ENCODE peak calls at places on chromosomes 2 and 18, in seven cellular contexts. R, E, Z, Q, V, K and G are unnamed samples.

GRCh38 chr18:36355511-36355910 is 58.0 kb downstream of the FHOD3 start:
- DNase-seq in E (no peak), Q (no peak), V (no peak), R (no peak), Z (no peak), K (peak), G (peak)

GRCh38 chr2:206378835-206379234 is 64.5 kb upstream of the ADAM23 start:
- DNase-seq in Z (no peak), E (peak), V (no peak), R (no peak), Q (no peak), K (peak), G (no peak)

GRCh38 chr2:174771631-174772491 is 7.6 kb upstream of the CHRNA1 start:
- DNase-seq in K (peak), E (peak), V (peak), R (peak), Z (peak), Q (peak), G (peak)

GRCh38 chr2:223113161-223113560 is 61.2 kb downstream of the KCNE4 start:
- DNase-seq in R (no peak), E (peak), Q (no peak), V (no peak), K (peak), Z (no peak), G (peak)

GRCh38 chr2:61720911-61721310 is 132.9 kb downstream of the FAM161A start:
- DNase-seq in E (no peak), Z (no peak), R (no peak), K (no peak), V (no peak), Q (no peak), G (no peak)

GRCh38 chr2:134405641-134406081 is 151.8 kb downstream of the MGAT5 start:
- DNase-seq in Z (no peak), K (peak), R (no peak), Q (no peak), V (no peak), E (peak), G (peak)

GRCh38 chr18:23784811-23785245 is 95.6 kb downstream of the LAMA3 start:
- DNase-seq in R (no peak), V (no peak), K (peak), Z (no peak), E (peak), Q (no peak), G (peak)

GRCh38 chr2:104599802-104600510 is 254.0 kb upstream of the POU3F3 start:
- DNase-seq in Q (no peak), R (no peak), V (no peak), K (peak), E (peak), Z (no peak), G (peak)

GRCh38 chr2:219574509-219575311 is 2.6 kb downstream of the INHA start:
- DNase-seq in Z (no peak), K (no peak), R (no peak), V (no peak), E (no peak), Q (no peak), G (no peak)

GRCh38 chr2:214196260-214196659 is 214.6 kb upstream of the VWC2L start:
- DNase-seq in V (no peak), E (no peak), Q (no peak), R (no peak), Z (no peak), K (no peak), G (no peak)

GRCh38 chr18:76493213-76494107 is 1.6 kb downstream of the ZNF516 start:
- DNase-seq in K (peak), R (peak), Q (peak), V (no peak), Z (peak), E (peak), G (peak)

GRCh38 chr2:73970850-73971471 is 13.7 kb upstream of the TET3 start:
- DNase-seq in K (peak), E (no peak), V (peak), Z (no peak), Q (peak), R (no peak), G (no peak)

GRCh38 chr2:10269291-10269690 is 33.4 kb upstream of the HPCAL1 start:
- DNase-seq in Z (no peak), E (no peak), Q (no peak), K (no peak), R (no peak), V (no peak), G (no peak)

GRCh38 chr2:237967463-237967871 is 653 bp downstream of the UBE2F start:
- DNase-seq in R (peak), E (peak), Z (no peak), K (peak), Q (peak), V (peak), G (no peak)

GRCh38 chr2:120632796-120633646 is 102.6 kb upstream of the GLI2 start:
- DNase-seq in Q (no peak), E (no peak), R (no peak), V (no peak), K (no peak), Z (no peak), G (no peak)

GRCh38 chr2:127448526-127448925 is 30.3 kb downstream of the PROC start:
- DNase-seq in K (peak), R (no peak), Q (no peak), Z (no peak), V (no peak), E (peak), G (peak)

GRCh38 chr2:70746076-70746475 is 21.9 kb downstream of the ADD2 start:
- DNase-seq in V (no peak), E (no peak), Z (no peak), Q (no peak), K (no peak), R (no peak), G (no peak)

GRCh38 chr2:64913357-64913869 is 75.8 kb upstream of the SLC1A4 start:
- DNase-seq in V (no peak), Q (no peak), R (no peak), Z (no peak), K (no peak), E (no peak), G (no peak)

GRCh38 chr2:239279508-239280295 is 121.1 kb downstream of the HDAC4 start:
- DNase-seq in Q (no peak), V (no peak), Z (no peak), E (peak), R (no peak), K (peak), G (no peak)

GRCh38 chr2:161239416-161240109 is 68.7 kb upstream of the PSMD14 start:
- DNase-seq in Z (no peak), Q (no peak), R (no peak), K (no peak), V (no peak), E (no peak), G (no peak)

GRCh38 chr2:9703085-9703641 is 72.4 kb upstream of the YWHAQ start:
- DNase-seq in V (peak), R (no peak), Q (no peak), K (peak), Z (peak), E (peak), G (peak)

GRCh38 chr18:9653390-9653789 is 39.0 kb upstream of the PPP4R1 start:
- DNase-seq in R (peak), Q (no peak), E (peak), K (no peak), V (no peak), Z (no peak), G (no peak)

GRCh38 chr18:45526120-45526841 is 89.0 kb upstream of the SLC14A2 start:
- DNase-seq in Z (no peak), E (no peak), K (peak), R (no peak), Q (no peak), V (no peak), G (peak)

GRCh38 chr2:101249826-101250225 is 2.9 kb upstream of the CNOT11 start:
- DNase-seq in Z (no peak), Q (no peak), V (no peak), K (no peak), E (no peak), R (no peak), G (no peak)

GRCh38 chr2:101253713-101254085 is 1.0 kb downstream of the CNOT11 start:
- DNase-seq in Q (no peak), R (no peak), E (no peak), V (no peak), K (peak), Z (no peak), G (no peak)

GRCh38 chr2:101253013-101253712 is 477 bp downstream of the CNOT11 start:
- DNase-seq in V (peak), R (no peak), K (peak), E (peak), Z (peak), Q (peak), G (peak)

GRCh38 chr2:101252408-101253012 is at the start of gene CNOT11:
- DNase-seq in V (peak), Q (peak), Z (peak), K (peak), R (peak), E (peak), G (peak)

GRCh38 chr2:101251844-101252407 is 760 bp upstream of the CNOT11 start:
- DNase-seq in R (no peak), K (no peak), Q (no peak), V (no peak), E (no peak), Z (no peak), G (no peak)
- TF ChIP-seq CTCF in R (peak), K (peak), Q (peak), V (peak), E (peak), Z (no peak), G (peak)

GRCh38 chr18:3970929-3971328 is 484.2 kb downstream of the DLGAP1 start:
- DNase-seq in Q (no peak), V (no peak), K (no peak), E (no peak), R (no peak), Z (no peak), G (peak)
- TF ChIP-seq CTCF in Q (no peak), V (peak), K (peak), E (peak), R (no peak), Z (peak), G (peak)

GRCh38 chr18:62564044-62564443 is 41.2 kb downstream of the ZCCHC2 start:
- DNase-seq in Q (no peak), R (no peak), V (no peak), E (no peak), K (no peak), Z (no peak), G (no peak)

GRCh38 chr18:62571037-62571436 is 48.2 kb downstream of the ZCCHC2 start:
- DNase-seq in K (no peak), R (no peak), Q (no peak), E (no peak), V (no peak), Z (no peak), G (no peak)

GRCh38 chr18:62566818-62567217 is 44.0 kb downstream of the ZCCHC2 start:
- DNase-seq in R (no peak), K (no peak), E (no peak), Z (no peak), V (no peak), Q (no peak), G (no peak)

GRCh38 chr18:62569081-62569480 is 46.3 kb downstream of the ZCCHC2 start:
- DNase-seq in R (no peak), Z (no peak), V (no peak), Q (no peak), K (no peak), E (no peak), G (no peak)

DNA sequence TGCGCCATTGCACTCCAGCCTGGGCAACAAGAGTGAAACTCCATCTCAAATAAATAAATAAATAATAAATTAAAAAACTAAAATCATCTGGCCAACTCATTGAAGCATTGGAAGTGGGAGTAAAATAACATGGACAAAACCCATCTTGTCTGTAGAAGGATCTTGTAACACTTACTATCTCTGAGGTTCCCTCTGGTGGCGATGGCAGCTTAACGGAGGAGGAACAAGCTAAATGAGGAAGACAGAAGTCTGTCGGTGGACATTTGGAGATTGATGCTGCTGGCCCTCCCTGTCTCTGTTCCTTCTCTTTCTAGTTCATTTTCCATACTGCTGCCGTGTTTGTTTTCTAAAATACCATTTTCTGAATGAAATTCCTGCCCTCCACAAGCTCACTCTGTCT is 43.4 kb downstream of the ZCCHC2 start:
- DNase-seq in K (peak), R (no peak), Z (no peak), Q (no peak), E (no peak), V (no peak), G (no peak)
- TF ChIP-seq CTCF in K (peak), R (peak), Z (peak), Q (peak), E (peak), V (peak), G (peak)

GRCh38 chr2:15797231-15797945 is 143.0 kb upstream of the MYCN start:
- DNase-seq in R (no peak), Z (no peak), K (no peak), Q (no peak), V (no peak), E (no peak), G (no peak)
- TF ChIP-seq CTCF in R (peak), Z (no peak), K (no peak), Q (peak), V (no peak), E (no peak), G (no peak)